ENCODE peak calls at places on chromosome 10, in seven cellular contexts. One of them, this sample, is unnamed.

GRCh38 chr10:58781873-58782488 is 269.3 kb downstream of the BICC1 start:
- DNase-seq in HCT116: peak; percentile 47
- DNase-seq in fibroblast of the aortic adventitia: peak; percentile 72
- DNase-seq in Right ventricle myocardium superior: no peak
- DNase-seq in CD4-positive, alpha-beta T cell: no peak
- DNase-seq in stimulated activated CD8-positive, alpha-beta memory T cell treated with anti-CD3 and anti-CD28 coated beads, Interleukin-4, amount 100 ng/mL, for 24 hours: no peak
- DNase-seq in NCI-H1092 treated with DMSO at 0.1 percent for 48 hours: peak; percentile 33
- DNase-seq in this sample: no peak

GRCh38 chr10:4407783-4408182 is 418.2 kb upstream of the AKR1E2 start:
- DNase-seq in Right ventricle myocardium superior: no peak
- DNase-seq in fibroblast of the aortic adventitia: peak; percentile 71
- DNase-seq in HCT116: peak; percentile 34
- DNase-seq in NCI-H1092 treated with DMSO at 0.1 percent for 48 hours: no peak
- DNase-seq in CD4-positive, alpha-beta T cell: no peak
- DNase-seq in stimulated activated CD8-positive, alpha-beta memory T cell treated with anti-CD3 and anti-CD28 coated beads, Interleukin-4, amount 100 ng/mL, for 24 hours: no peak
- DNase-seq in this sample: no peak

GRCh38 chr10:7192831-7193348 is 217.9 kb downstream of the SFMBT2 start:
- DNase-seq in stimulated activated CD8-positive, alpha-beta memory T cell treated with anti-CD3 and anti-CD28 coated beads, Interleukin-4, amount 100 ng/mL, for 24 hours: peak; percentile 21
- DNase-seq in NCI-H1092 treated with DMSO at 0.1 percent for 48 hours: no peak
- DNase-seq in fibroblast of the aortic adventitia: no peak
- DNase-seq in Right ventricle myocardium superior: no peak
- DNase-seq in CD4-positive, alpha-beta T cell: peak; percentile 46
- DNase-seq in HCT116: no peak
- DNase-seq in this sample: peak; percentile 58

GRCh38 chr10:119039161-119039560 is 9.6 kb downstream of the NANOS1 start:
- DNase-seq in HCT116: no peak
- DNase-seq in NCI-H1092 treated with DMSO at 0.1 percent for 48 hours: no peak
- DNase-seq in CD4-positive, alpha-beta T cell: no peak
- DNase-seq in stimulated activated CD8-positive, alpha-beta memory T cell treated with anti-CD3 and anti-CD28 coated beads, Interleukin-4, amount 100 ng/mL, for 24 hours: no peak
- DNase-seq in fibroblast of the aortic adventitia: no peak
- DNase-seq in Right ventricle myocardium superior: no peak
- DNase-seq in this sample: no peak

GRCh38 chr10:122560279-122560804 is at the start of gene DMBT1:
- DNase-seq in CD4-positive, alpha-beta T cell: no peak
- DNase-seq in NCI-H1092 treated with DMSO at 0.1 percent for 48 hours: no peak
- DNase-seq in HCT116: no peak
- DNase-seq in fibroblast of the aortic adventitia: no peak
- DNase-seq in stimulated activated CD8-positive, alpha-beta memory T cell treated with anti-CD3 and anti-CD28 coated beads, Interleukin-4, amount 100 ng/mL, for 24 hours: no peak
- DNase-seq in Right ventricle myocardium superior: no peak
- DNase-seq in this sample: no peak

GRCh38 chr10:74824184-74825032 is 2.0 kb upstream of the KAT6B start:
- DNase-seq in fibroblast of the aortic adventitia: no peak
- DNase-seq in CD4-positive, alpha-beta T cell: peak; percentile 2
- DNase-seq in stimulated activated CD8-positive, alpha-beta memory T cell treated with anti-CD3 and anti-CD28 coated beads, Interleukin-4, amount 100 ng/mL, for 24 hours: no peak
- DNase-seq in HCT116: no peak
- DNase-seq in Right ventricle myocardium superior: no peak
- DNase-seq in NCI-H1092 treated with DMSO at 0.1 percent for 48 hours: no peak
- DNase-seq in this sample: peak; percentile 38

GRCh38 chr10:114697061-114697598 is 39.1 kb upstream of the ABLIM1 start:
- DNase-seq in NCI-H1092 treated with DMSO at 0.1 percent for 48 hours: no peak
- DNase-seq in CD4-positive, alpha-beta T cell: no peak
- DNase-seq in HCT116: no peak
- DNase-seq in Right ventricle myocardium superior: peak; percentile 87
- DNase-seq in stimulated activated CD8-positive, alpha-beta memory T cell treated with anti-CD3 and anti-CD28 coated beads, Interleukin-4, amount 100 ng/mL, for 24 hours: no peak
- DNase-seq in fibroblast of the aortic adventitia: no peak
- DNase-seq in this sample: no peak

GRCh38 chr10:43982250-43982649 is 333.6 kb upstream of the ZNF32 start:
- DNase-seq in NCI-H1092 treated with DMSO at 0.1 percent for 48 hours: no peak
- DNase-seq in stimulated activated CD8-positive, alpha-beta memory T cell treated with anti-CD3 and anti-CD28 coated beads, Interleukin-4, amount 100 ng/mL, for 24 hours: no peak
- DNase-seq in CD4-positive, alpha-beta T cell: no peak
- DNase-seq in fibroblast of the aortic adventitia: no peak
- DNase-seq in HCT116: no peak
- DNase-seq in Right ventricle myocardium superior: no peak
- DNase-seq in this sample: no peak

GRCh38 chr10:12214763-12215218 is 18.8 kb downstream of the CDC123 start:
- DNase-seq in fibroblast of the aortic adventitia: peak; percentile 80
- DNase-seq in stimulated activated CD8-positive, alpha-beta memory T cell treated with anti-CD3 and anti-CD28 coated beads, Interleukin-4, amount 100 ng/mL, for 24 hours: no peak
- DNase-seq in HCT116: no peak
- DNase-seq in CD4-positive, alpha-beta T cell: no peak
- DNase-seq in Right ventricle myocardium superior: no peak
- DNase-seq in NCI-H1092 treated with DMSO at 0.1 percent for 48 hours: peak; percentile 18
- DNase-seq in this sample: peak; percentile 58

GRCh38 chr10:121823993-121824463 is 103.8 kb downstream of the ATE1 start:
- DNase-seq in HCT116: peak; percentile 36
- DNase-seq in stimulated activated CD8-positive, alpha-beta memory T cell treated with anti-CD3 and anti-CD28 coated beads, Interleukin-4, amount 100 ng/mL, for 24 hours: no peak
- DNase-seq in NCI-H1092 treated with DMSO at 0.1 percent for 48 hours: peak; percentile 2
- DNase-seq in Right ventricle myocardium superior: no peak
- DNase-seq in CD4-positive, alpha-beta T cell: no peak
- DNase-seq in fibroblast of the aortic adventitia: peak; percentile 62
- DNase-seq in this sample: no peak

GRCh38 chr10:124353896-124354295 is 64.8 kb downstream of the OAT start:
- DNase-seq in stimulated activated CD8-positive, alpha-beta memory T cell treated with anti-CD3 and anti-CD28 coated beads, Interleukin-4, amount 100 ng/mL, for 24 hours: no peak
- DNase-seq in HCT116: no peak
- DNase-seq in NCI-H1092 treated with DMSO at 0.1 percent for 48 hours: no peak
- DNase-seq in CD4-positive, alpha-beta T cell: no peak
- DNase-seq in fibroblast of the aortic adventitia: no peak
- DNase-seq in Right ventricle myocardium superior: no peak
- DNase-seq in this sample: no peak

GRCh38 chr10:80207768-80208385 is 2.5 kb upstream of the ANXA11 start:
- DNase-seq in fibroblast of the aortic adventitia: no peak
- DNase-seq in stimulated activated CD8-positive, alpha-beta memory T cell treated with anti-CD3 and anti-CD28 coated beads, Interleukin-4, amount 100 ng/mL, for 24 hours: no peak
- DNase-seq in CD4-positive, alpha-beta T cell: no peak
- DNase-seq in Right ventricle myocardium superior: no peak
- DNase-seq in HCT116: no peak
- DNase-seq in NCI-H1092 treated with DMSO at 0.1 percent for 48 hours: no peak
- DNase-seq in this sample: no peak

GRCh38 chr10:42932735-42933453 is 144.0 kb upstream of the RET start:
- DNase-seq in CD4-positive, alpha-beta T cell: peak; percentile 27
- DNase-seq in fibroblast of the aortic adventitia: no peak
- DNase-seq in HCT116: no peak
- DNase-seq in stimulated activated CD8-positive, alpha-beta memory T cell treated with anti-CD3 and anti-CD28 coated beads, Interleukin-4, amount 100 ng/mL, for 24 hours: peak; percentile 46
- DNase-seq in NCI-H1092 treated with DMSO at 0.1 percent for 48 hours: no peak
- DNase-seq in Right ventricle myocardium superior: no peak
- DNase-seq in this sample: peak; percentile 56

This sample was measured in CD8-positive, alpha-beta T cell.